ENCODE peak calls at places on chromosomes 2 and 18, in four cellular contexts. One of them, this sample, is unnamed.

GRCh38 chr2:26942543-26943295 is 27.7 kb upstream of the MAPRE3 start:
- DNase-seq in K562: peak; percentile 84
- DNase-seq in HepG2: peak; percentile 53
- DNase-seq in GM12878: no peak
- DNase-seq in this sample: peak; percentile 84

GRCh38 chr2:20438334-20439192 is 8.3 kb upstream of the RHOB start:
- DNase-seq in GM12878: no peak
- DNase-seq in HepG2: peak; percentile 87
- DNase-seq in K562: no peak
- DNase-seq in this sample: no peak

GRCh38 chr2:69621440-69621839 is 22.1 kb downstream of the AAK1 start:
- DNase-seq in HepG2: no peak
- DNase-seq in GM12878: no peak
- DNase-seq in K562: no peak
- DNase-seq in this sample: no peak

GRCh38 chr2:199025146-199025545 is 432.6 kb downstream of the SATB2 start:
- DNase-seq in HepG2: no peak
- DNase-seq in K562: no peak
- DNase-seq in GM12878: no peak
- DNase-seq in this sample: no peak

GRCh38 chr2:46943881-46944798 is 28.5 kb upstream of the MCFD2 start:
- DNase-seq in GM12878: peak; percentile 84
- DNase-seq in K562: no peak
- DNase-seq in HepG2: no peak
- DNase-seq in this sample: no peak

GRCh38 chr2:38653715-38654494 is 12.0 kb upstream of the GALM start:
- DNase-seq in GM12878: peak; percentile 48
- DNase-seq in K562: no peak
- DNase-seq in HepG2: peak; percentile 53
- DNase-seq in this sample: no peak

GRCh38 chr2:72155151-72155550 is 7.5 kb upstream of the CYP26B1 start:
- DNase-seq in HepG2: no peak
- DNase-seq in GM12878: no peak
- DNase-seq in K562: no peak
- DNase-seq in this sample: no peak

GRCh38 chr18:48806551-48807261 is 144.1 kb downstream of the SMAD7 start:
- DNase-seq in K562: peak; percentile 17
- DNase-seq in HepG2: no peak
- DNase-seq in GM12878: no peak
- DNase-seq in this sample: no peak

GRCh38 chr2:119494163-119494790 is 30.0 kb downstream of the SCTR start:
- DNase-seq in GM12878: no peak
- DNase-seq in HepG2: no peak
- DNase-seq in K562: no peak
- DNase-seq in this sample: peak; percentile 4

DNA sequence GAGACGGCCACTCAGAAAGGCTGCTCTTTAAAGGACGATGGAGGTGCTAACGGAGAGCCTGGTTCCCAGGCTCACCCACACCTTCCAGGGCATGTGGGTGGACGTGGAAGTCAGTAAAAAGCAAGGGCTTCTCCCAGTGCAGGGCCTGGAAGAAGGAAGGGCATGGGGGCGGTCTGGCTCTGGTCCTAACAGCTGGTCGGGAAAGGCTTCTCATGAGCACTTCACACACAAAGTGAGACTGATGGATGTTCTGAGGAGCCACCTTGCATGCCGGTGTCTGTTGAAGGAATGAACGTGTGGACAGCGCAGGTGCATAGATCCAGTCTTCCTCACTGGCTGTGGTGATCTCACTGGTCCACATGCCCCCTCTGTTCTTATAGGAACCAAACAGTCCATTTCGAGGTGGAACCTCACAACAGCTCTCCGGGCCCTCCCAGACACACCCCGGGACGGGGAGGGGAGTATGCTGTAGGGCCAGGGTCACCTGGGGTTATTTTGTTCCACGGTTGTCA is 90.6 kb upstream of the UXS1 start:
- DNase-seq in K562: no peak
- DNase-seq in GM12878: no peak
- DNase-seq in HepG2: no peak
- DNase-seq in this sample: no peak
- TF ChIP-seq TARDBP in K562: no peak
- TF ChIP-seq TARDBP in GM12878: no peak
- TF ChIP-seq TARDBP in HepG2: no peak
- TF ChIP-seq TARDBP in this sample: no peak

GRCh38 chr2:45172993-45173392 is 163.7 kb upstream of the SIX2 start:
- DNase-seq in GM12878: no peak
- DNase-seq in HepG2: no peak
- DNase-seq in K562: no peak
- DNase-seq in this sample: no peak

GRCh38 chr2:45170191-45170975 is 161.1 kb upstream of the SIX2 start:
- DNase-seq in HepG2: no peak
- DNase-seq in K562: no peak
- DNase-seq in GM12878: no peak
- DNase-seq in this sample: no peak

GRCh38 chr2:45176399-45176798 is 167.1 kb upstream of the SIX2 start:
- DNase-seq in GM12878: no peak
- DNase-seq in K562: no peak
- DNase-seq in HepG2: no peak
- DNase-seq in this sample: no peak

GRCh38 chr2:45170976-45171514 is 161.8 kb upstream of the SIX2 start:
- DNase-seq in GM12878: no peak
- DNase-seq in K562: no peak
- DNase-seq in HepG2: no peak
- DNase-seq in this sample: no peak

GRCh38 chr2:45173513-45173912 is 164.3 kb upstream of the SIX2 start:
- DNase-seq in K562: no peak
- DNase-seq in HepG2: no peak
- DNase-seq in GM12878: no peak
- DNase-seq in this sample: peak; percentile 46
- TF ChIP-seq FOXM1 in K562: no peak
- TF ChIP-seq FOXM1 in HepG2: no peak
- TF ChIP-seq FOXM1 in GM12878: no peak
- TF ChIP-seq FOXM1 in this sample: no peak

GRCh38 chr2:234690569-234691225 is 193.8 kb upstream of the ARL4C start:
- DNase-seq in K562: no peak
- DNase-seq in GM12878: no peak
- DNase-seq in HepG2: peak; percentile 42
- DNase-seq in this sample: no peak
- TF ChIP-seq TARDBP in K562: no peak
- TF ChIP-seq TARDBP in GM12878: no peak
- TF ChIP-seq TARDBP in HepG2: no peak
- TF ChIP-seq TARDBP in this sample: no peak

DNA sequence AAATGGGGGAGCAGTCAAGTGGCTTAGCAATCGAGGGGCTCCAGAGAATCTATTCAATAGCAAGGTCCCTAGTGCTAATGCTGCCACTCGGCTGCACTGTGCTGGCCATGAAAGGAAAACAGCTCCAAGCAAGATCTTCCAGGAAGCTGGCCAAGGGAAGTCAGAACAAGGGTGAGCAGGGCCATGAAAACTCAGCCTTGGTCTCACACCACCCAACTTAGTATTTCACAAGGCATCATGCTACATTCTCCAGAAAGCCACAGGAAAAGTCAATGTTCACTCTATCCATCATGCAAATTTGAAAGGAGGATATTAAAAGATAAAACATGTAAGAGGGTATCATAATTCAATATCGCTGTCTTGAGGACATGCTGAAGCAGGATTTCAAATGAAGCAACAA is 35.7 kb downstream of the NRP2 start:
- DNase-seq in HepG2: no peak
- DNase-seq in GM12878: no peak
- DNase-seq in K562: no peak
- DNase-seq in this sample: no peak
- TF ChIP-seq FOXM1 in HepG2: no peak
- TF ChIP-seq FOXM1 in GM12878: no peak
- TF ChIP-seq FOXM1 in K562: no peak
- TF ChIP-seq FOXM1 in this sample: no peak

This sample was measured in HEK293T.